ENCODE peak calls at places on chromosomes 3 and 15, in ten cellular contexts. One of them, this sample, is unnamed.
A peak's percentile ranks its signal among the peaks of the same experiment; 100 is the strongest.

GRCh38 chr15:21262851-21263400 is 177.4 kb downstream of the POTEB3 start:
- DNase-seq in cardiac muscle cell: no peak
- DNase-seq in progenitor cell of endocrine pancreas: no peak
- DNase-seq in IMR-90: no peak
- DNase-seq in fibroblast of lung: no peak
- DNase-seq in heart left ventricle: no peak
- DNase-seq in A549: no peak
- DNase-seq in pancreas: no peak
- DNase-seq in astrocyte: no peak
- DNase-seq in stomach: no peak
- DNase-seq in this sample: no peak

GRCh38 chr3:117407317-117407716 is 697.7 kb downstream of the TUSC7 start:
- DNase-seq in cardiac muscle cell: peak; percentile 22
- DNase-seq in progenitor cell of endocrine pancreas: no peak
- DNase-seq in IMR-90: peak; percentile 27
- DNase-seq in fibroblast of lung: peak; percentile 27
- DNase-seq in heart left ventricle: no peak
- DNase-seq in A549: peak; percentile 30
- DNase-seq in pancreas: no peak
- DNase-seq in astrocyte: no peak
- DNase-seq in stomach: no peak
- DNase-seq in this sample: no peak

GRCh38 chr3:66425032-66425431 is 75.8 kb downstream of the LRIG1 start:
- DNase-seq in cardiac muscle cell: no peak
- DNase-seq in progenitor cell of endocrine pancreas: no peak
- DNase-seq in IMR-90: no peak
- DNase-seq in fibroblast of lung: peak; percentile 72
- DNase-seq in heart left ventricle: peak; percentile 61
- DNase-seq in A549: no peak
- DNase-seq in pancreas: peak; percentile 77
- DNase-seq in astrocyte: no peak
- DNase-seq in stomach: no peak
- DNase-seq in this sample: no peak

GRCh38 chr3:149274220-149274619 is 52.6 kb upstream of the CP start:
- DNase-seq in cardiac muscle cell: no peak
- DNase-seq in progenitor cell of endocrine pancreas: no peak
- DNase-seq in IMR-90: no peak
- DNase-seq in fibroblast of lung: no peak
- DNase-seq in heart left ventricle: no peak
- DNase-seq in A549: no peak
- DNase-seq in pancreas: no peak
- DNase-seq in astrocyte: no peak
- DNase-seq in stomach: no peak
- DNase-seq in this sample: no peak

GRCh38 chr3:24854748-24855147 is 360.1 kb upstream of the THRB start:
- DNase-seq in cardiac muscle cell: no peak
- DNase-seq in progenitor cell of endocrine pancreas: no peak
- DNase-seq in IMR-90: no peak
- DNase-seq in fibroblast of lung: no peak
- DNase-seq in heart left ventricle: no peak
- DNase-seq in A549: no peak
- DNase-seq in pancreas: no peak
- DNase-seq in astrocyte: no peak
- DNase-seq in stomach: no peak
- DNase-seq in this sample: no peak

GRCh38 chr3:23455775-23456174 is 252.6 kb downstream of the UBE2E2 start:
- DNase-seq in cardiac muscle cell: peak; percentile 87
- DNase-seq in progenitor cell of endocrine pancreas: no peak
- DNase-seq in IMR-90: peak; percentile 88
- DNase-seq in fibroblast of lung: peak; percentile 85
- DNase-seq in heart left ventricle: no peak
- DNase-seq in A549: no peak
- DNase-seq in pancreas: no peak
- DNase-seq in astrocyte: peak; percentile 74
- DNase-seq in stomach: no peak
- DNase-seq in this sample: peak; percentile 39

GRCh38 chr3:190721330-190721729 is 141.2 kb downstream of the GMNC start:
- DNase-seq in cardiac muscle cell: no peak
- DNase-seq in progenitor cell of endocrine pancreas: no peak
- DNase-seq in IMR-90: no peak
- DNase-seq in fibroblast of lung: no peak
- DNase-seq in heart left ventricle: no peak
- DNase-seq in A549: no peak
- DNase-seq in pancreas: no peak
- DNase-seq in astrocyte: no peak
- DNase-seq in stomach: no peak
- DNase-seq in this sample: no peak

GRCh38 chr3:186653984-186654383 is 11.8 kb upstream of the HRG start:
- DNase-seq in cardiac muscle cell: peak; percentile 26
- DNase-seq in progenitor cell of endocrine pancreas: no peak
- DNase-seq in IMR-90: no peak
- DNase-seq in fibroblast of lung: no peak
- DNase-seq in heart left ventricle: no peak
- DNase-seq in A549: peak; percentile 15
- DNase-seq in pancreas: no peak
- DNase-seq in astrocyte: no peak
- DNase-seq in stomach: no peak
- DNase-seq in this sample: no peak

GRCh38 chr15:96363692-96364091 is 33.2 kb downstream of the NR2F2 start:
- DNase-seq in cardiac muscle cell: no peak
- DNase-seq in progenitor cell of endocrine pancreas: no peak
- DNase-seq in IMR-90: no peak
- DNase-seq in fibroblast of lung: no peak
- DNase-seq in heart left ventricle: no peak
- DNase-seq in A549: no peak
- DNase-seq in pancreas: no peak
- DNase-seq in astrocyte: no peak
- DNase-seq in stomach: no peak
- DNase-seq in this sample: no peak

GRCh38 chr3:123155471-123156011 is 46.2 kb upstream of the SEC22A start:
- DNase-seq in cardiac muscle cell: no peak
- DNase-seq in progenitor cell of endocrine pancreas: no peak
- DNase-seq in IMR-90: no peak
- DNase-seq in fibroblast of lung: no peak
- DNase-seq in heart left ventricle: no peak
- DNase-seq in A549: no peak
- DNase-seq in pancreas: no peak
- DNase-seq in astrocyte: no peak
- DNase-seq in stomach: peak; percentile 89
- DNase-seq in this sample: no peak

GRCh38 chr15:72685301-72685924 is 569 bp downstream of the HIGD2B start:
- DNase-seq in cardiac muscle cell: no peak
- DNase-seq in progenitor cell of endocrine pancreas: no peak
- DNase-seq in IMR-90: peak; percentile 1
- DNase-seq in fibroblast of lung: peak; percentile 6
- DNase-seq in heart left ventricle: no peak
- DNase-seq in A549: peak; percentile 26
- DNase-seq in pancreas: no peak
- DNase-seq in astrocyte: no peak
- DNase-seq in stomach: no peak
- DNase-seq in this sample: no peak

GRCh38 chr3:134445631-134446030 is 40.2 kb downstream of the ANAPC13 start:
- DNase-seq in cardiac muscle cell: peak; percentile 87
- DNase-seq in progenitor cell of endocrine pancreas: no peak
- DNase-seq in IMR-90: no peak
- DNase-seq in fibroblast of lung: peak; percentile 65
- DNase-seq in heart left ventricle: peak; percentile 66
- DNase-seq in A549: no peak
- DNase-seq in pancreas: no peak
- DNase-seq in astrocyte: peak; percentile 36
- DNase-seq in stomach: no peak
- DNase-seq in this sample: no peak

GRCh38 chr3:28924744-28925360 is 356.0 kb upstream of the RBMS3 start:
- DNase-seq in cardiac muscle cell: no peak
- DNase-seq in progenitor cell of endocrine pancreas: no peak
- DNase-seq in IMR-90: no peak
- DNase-seq in fibroblast of lung: no peak
- DNase-seq in heart left ventricle: no peak
- DNase-seq in A549: no peak
- DNase-seq in pancreas: no peak
- DNase-seq in astrocyte: no peak
- DNase-seq in stomach: no peak
- DNase-seq in this sample: no peak
- TF ChIP-seq CTCF in cardiac muscle cell: no peak
- TF ChIP-seq CTCF in progenitor cell of endocrine pancreas: no peak
- TF ChIP-seq CTCF in IMR-90: no peak
- TF ChIP-seq CTCF in fibroblast of lung: no peak
- TF ChIP-seq CTCF in heart left ventricle: no peak
- TF ChIP-seq CTCF in A549: no peak
- TF ChIP-seq CTCF in pancreas: no peak
- TF ChIP-seq CTCF in astrocyte: no peak
- TF ChIP-seq CTCF in stomach: no peak
- TF ChIP-seq CTCF in this sample: no peak

DNA sequence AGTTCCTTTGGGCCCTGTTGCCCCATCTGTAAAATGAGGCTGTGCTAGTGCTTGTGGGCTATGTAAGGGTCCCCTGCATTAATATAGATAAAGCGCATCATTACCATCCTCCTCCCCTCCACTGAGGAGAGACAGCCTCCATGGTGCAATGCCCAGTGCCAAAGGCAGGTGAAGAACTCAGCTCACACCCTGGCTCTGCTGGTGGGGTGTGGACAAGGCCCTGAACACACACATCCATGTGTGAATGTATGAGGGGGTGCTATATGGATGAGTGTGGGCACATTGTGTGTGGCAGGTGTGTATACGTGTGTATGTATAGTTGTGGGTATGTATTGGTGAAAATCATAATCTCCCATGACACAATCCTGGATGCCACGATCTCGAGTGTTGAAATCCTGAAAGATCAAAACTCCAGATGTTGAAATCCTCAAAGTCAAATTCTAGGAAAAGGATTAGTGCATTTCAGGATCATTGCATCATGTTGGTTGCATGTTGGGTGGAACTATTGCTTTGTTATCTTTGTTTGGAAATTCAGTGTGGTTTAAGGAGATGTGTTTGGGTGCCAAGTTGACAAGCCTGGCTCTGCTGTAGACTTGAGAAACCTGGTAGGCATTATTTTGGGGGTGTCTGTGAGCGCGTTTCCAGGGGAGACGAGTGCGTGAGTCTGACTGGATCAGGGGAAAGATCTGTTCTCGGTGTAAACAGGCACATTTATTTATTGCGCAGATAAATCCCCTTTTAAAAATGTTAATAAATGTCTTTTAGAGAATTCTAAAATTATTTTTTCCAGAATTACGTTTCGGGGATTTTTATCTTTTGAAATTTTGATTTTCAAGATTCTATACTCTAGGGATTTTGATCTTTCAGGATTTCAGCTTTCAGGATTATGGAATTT is 42.0 kb upstream of the SEC61A1 start:
- DNase-seq in cardiac muscle cell: peak; percentile 84
- DNase-seq in progenitor cell of endocrine pancreas: no peak
- DNase-seq in IMR-90: peak; percentile 50
- DNase-seq in fibroblast of lung: peak; percentile 95
- DNase-seq in heart left ventricle: no peak
- DNase-seq in A549: no peak
- DNase-seq in pancreas: no peak
- DNase-seq in astrocyte: peak; percentile 14
- DNase-seq in stomach: no peak
- DNase-seq in this sample: peak; percentile 42
- TF ChIP-seq CTCF in cardiac muscle cell: no peak
- TF ChIP-seq CTCF in progenitor cell of endocrine pancreas: no peak
- TF ChIP-seq CTCF in IMR-90: no peak
- TF ChIP-seq CTCF in fibroblast of lung: no peak
- TF ChIP-seq CTCF in heart left ventricle: no peak
- TF ChIP-seq CTCF in A549: no peak
- TF ChIP-seq CTCF in pancreas: no peak
- TF ChIP-seq CTCF in astrocyte: no peak
- TF ChIP-seq CTCF in stomach: no peak
- TF ChIP-seq CTCF in this sample: no peak

DNA sequence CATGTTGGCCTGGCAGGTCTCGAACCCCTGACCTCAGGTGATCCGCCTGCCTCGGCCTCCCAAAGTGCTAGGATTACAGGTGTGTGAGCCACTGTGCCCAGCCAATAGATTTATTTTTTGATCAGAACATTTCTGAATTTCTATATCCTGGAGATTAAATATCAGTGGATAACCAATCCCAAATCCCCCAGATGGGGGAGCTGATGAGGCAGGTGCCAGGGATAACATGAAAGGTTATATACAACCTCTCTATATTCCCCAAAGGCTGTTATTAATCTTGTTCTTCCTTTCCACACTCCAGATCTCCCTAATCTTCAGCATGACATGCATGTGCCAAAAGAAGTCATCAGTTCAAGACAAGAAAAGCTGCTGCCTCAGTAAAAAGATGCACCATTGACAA is 112.3 kb downstream of the WDR76 start:
- DNase-seq in cardiac muscle cell: peak; percentile 42
- DNase-seq in progenitor cell of endocrine pancreas: no peak
- DNase-seq in IMR-90: peak; percentile 33
- DNase-seq in fibroblast of lung: peak; percentile 42
- DNase-seq in heart left ventricle: no peak
- DNase-seq in A549: peak; percentile 25
- DNase-seq in pancreas: no peak
- DNase-seq in astrocyte: no peak
- DNase-seq in stomach: no peak
- DNase-seq in this sample: no peak
- TF ChIP-seq CTCF in cardiac muscle cell: peak; percentile 56
- TF ChIP-seq CTCF in progenitor cell of endocrine pancreas: peak; percentile 46
- TF ChIP-seq CTCF in IMR-90: peak; percentile 61
- TF ChIP-seq CTCF in fibroblast of lung: peak; percentile 38
- TF ChIP-seq CTCF in heart left ventricle: peak; percentile 20
- TF ChIP-seq CTCF in A549: peak; percentile 54
- TF ChIP-seq CTCF in pancreas: no peak
- TF ChIP-seq CTCF in astrocyte: peak; percentile 39
- TF ChIP-seq CTCF in stomach: no peak
- TF ChIP-seq CTCF in this sample: peak; percentile 56

GRCh38 chr3:131551761-131552160 is 49.0 kb upstream of the MRPL3 start:
- DNase-seq in cardiac muscle cell: no peak
- DNase-seq in progenitor cell of endocrine pancreas: no peak
- DNase-seq in IMR-90: no peak
- DNase-seq in fibroblast of lung: no peak
- DNase-seq in heart left ventricle: no peak
- DNase-seq in A549: no peak
- DNase-seq in pancreas: no peak
- DNase-seq in astrocyte: no peak
- DNase-seq in stomach: no peak
- DNase-seq in this sample: no peak

GRCh38 chr3:131547585-131547984 is 44.8 kb upstream of the MRPL3 start:
- DNase-seq in cardiac muscle cell: no peak
- DNase-seq in progenitor cell of endocrine pancreas: no peak
- DNase-seq in IMR-90: no peak
- DNase-seq in fibroblast of lung: no peak
- DNase-seq in heart left ventricle: no peak
- DNase-seq in A549: no peak
- DNase-seq in pancreas: no peak
- DNase-seq in astrocyte: no peak
- DNase-seq in stomach: no peak
- DNase-seq in this sample: no peak

GRCh38 chr3:131553495-131554247 is 50.9 kb upstream of the MRPL3 start:
- DNase-seq in cardiac muscle cell: no peak
- DNase-seq in progenitor cell of endocrine pancreas: no peak
- DNase-seq in IMR-90: no peak
- DNase-seq in fibroblast of lung: no peak
- DNase-seq in heart left ventricle: no peak
- DNase-seq in A549: no peak
- DNase-seq in pancreas: no peak
- DNase-seq in astrocyte: no peak
- DNase-seq in stomach: no peak
- DNase-seq in this sample: no peak

GRCh38 chr3:131550562-131551188 is 47.9 kb upstream of the MRPL3 start:
- DNase-seq in cardiac muscle cell: no peak
- DNase-seq in progenitor cell of endocrine pancreas: no peak
- DNase-seq in IMR-90: no peak
- DNase-seq in fibroblast of lung: no peak
- DNase-seq in heart left ventricle: no peak
- DNase-seq in A549: no peak
- DNase-seq in pancreas: no peak
- DNase-seq in astrocyte: no peak
- DNase-seq in stomach: no peak
- DNase-seq in this sample: no peak

GRCh38 chr3:131549340-131549739 is 46.6 kb upstream of the MRPL3 start:
- DNase-seq in cardiac muscle cell: no peak
- DNase-seq in progenitor cell of endocrine pancreas: no peak
- DNase-seq in IMR-90: no peak
- DNase-seq in fibroblast of lung: no peak
- DNase-seq in heart left ventricle: no peak
- DNase-seq in A549: no peak
- DNase-seq in pancreas: no peak
- DNase-seq in astrocyte: no peak
- DNase-seq in stomach: no peak
- DNase-seq in this sample: no peak
- TF ChIP-seq CTCF in cardiac muscle cell: peak; percentile 41
- TF ChIP-seq CTCF in progenitor cell of endocrine pancreas: peak; percentile 32
- TF ChIP-seq CTCF in IMR-90: peak; percentile 19
- TF ChIP-seq CTCF in fibroblast of lung: peak; percentile 31
- TF ChIP-seq CTCF in heart left ventricle: peak; percentile 22
- TF ChIP-seq CTCF in A549: peak; percentile 38
- TF ChIP-seq CTCF in pancreas: no peak
- TF ChIP-seq CTCF in astrocyte: peak; percentile 45
- TF ChIP-seq CTCF in stomach: no peak
- TF ChIP-seq CTCF in this sample: peak; percentile 32